ENCODE peak calls at places on chromosomes 2 and 18, in six cellular contexts. E is LoVo, D is nephron progenitor cell, U is neural crest cell, Q is IMR-90, J is hypothalamus. A is an unnamed sample.

GRCh38 chr2:233857511-233858118 is 3.3 kb upstream of the HJURP start:
- DNase-seq in Q (no peak), E (peak; percentile 54), D (peak; percentile 43), U (no peak), J (no peak), A (peak; percentile 21)

GRCh38 chr2:113157108-113157896 is 16.5 kb upstream of the PSD4 start:
- DNase-seq in J (peak; percentile 14), Q (no peak), D (peak; percentile 77), U (peak; percentile 29), E (peak; percentile 53), A (no peak)

GRCh38 chr2:178871536-178871935 is 64.3 kb upstream of the TTN start:
- DNase-seq in D (no peak), J (no peak), E (no peak), U (no peak), Q (no peak), A (no peak)

GRCh38 chr2:33412920-33413319 is 63.5 kb upstream of the RASGRP3 start:
- DNase-seq in D (no peak), E (peak; percentile 23), U (no peak), Q (peak; percentile 76), J (no peak), A (peak; percentile 30)

GRCh38 chr2:24365051-24365450 is 4.7 kb upstream of the ITSN2 start:
- DNase-seq in Q (no peak), E (peak; percentile 51), U (no peak), D (no peak), J (peak; percentile 12), A (peak; percentile 68)

GRCh38 chr18:12060182-12060870 is 33.3 kb upstream of the ANKRD62 start:
- DNase-seq in Q (no peak), D (no peak), U (no peak), E (peak; percentile 25), J (no peak), A (no peak)

GRCh38 chr2:41872646-41873045 is 175.2 kb upstream of the PKDCC start:
- DNase-seq in D (no peak), U (no peak), E (no peak), J (no peak), Q (peak; percentile 37), A (no peak)

GRCh38 chr2:160229591-160229990 is 29.5 kb upstream of the ITGB6 start:
- DNase-seq in E (no peak), U (no peak), J (no peak), Q (peak; percentile 62), D (no peak), A (peak; percentile 65)

GRCh38 chr2:215361876-215362561 is 50.2 kb downstream of the ATIC start:
- DNase-seq in U (no peak), Q (peak; percentile 17), J (no peak), E (no peak), D (no peak), A (no peak)

GRCh38 chr18:3524706-3525105 is 74.7 kb downstream of the TGIF1 start:
- DNase-seq in J (no peak), D (no peak), U (no peak), Q (no peak), E (no peak), A (no peak)

GRCh38 chr2:200469708-200470600 is 39.9 kb downstream of the KCTD18 start:
- DNase-seq in E (no peak), U (no peak), D (no peak), J (no peak), Q (no peak), A (no peak)

GRCh38 chr2:136156411-136156810 is 38.5 kb upstream of the CXCR4 start:
- DNase-seq in Q (no peak), U (no peak), E (no peak), J (no peak), D (no peak), A (no peak)

GRCh38 chr2:233033672-233034071 is 1.2 kb downstream of the NEU2 start:
- DNase-seq in J (no peak), E (peak; percentile 29), Q (peak; percentile 52), D (no peak), U (no peak), A (peak; percentile 55)

GRCh38 chr2:181128199-181128598 is 147.8 kb downstream of the UBE2E3 start:
- DNase-seq in Q (no peak), D (no peak), E (no peak), J (no peak), U (no peak), A (no peak)

GRCh38 chr2:69926849-69927515 is 12.1 kb downstream of the MXD1 start:
- DNase-seq in J (no peak), U (no peak), E (no peak), D (no peak), Q (peak; percentile 45), A (no peak)

GRCh38 chr18:47283476-47283875 is 32.0 kb upstream of the SKOR2 start:
- DNase-seq in E (peak; percentile 35), Q (peak; percentile 33), D (no peak), J (no peak), U (no peak), A (no peak)

GRCh38 chr2:46521215-46521683 is 41.9 kb downstream of the TMEM247 start:
- DNase-seq in U (no peak), J (no peak), E (no peak), Q (peak; percentile 84), D (no peak), A (peak; percentile 75)

GRCh38 chr2:10940607-10941006 is 28.9 kb downstream of the KCNF1 start:
- DNase-seq in J (no peak), E (no peak), U (no peak), D (no peak), Q (no peak), A (no peak)

GRCh38 chr2:139872503-139872902 is 1092.3 kb upstream of the NXPH2 start:
- DNase-seq in U (no peak), J (no peak), Q (no peak), E (no peak), D (no peak), A (no peak)

GRCh38 chr2:71609029-71609428 is 155.7 kb downstream of the DYSF start:
- DNase-seq in D (no peak), U (no peak), Q (no peak), E (no peak), J (no peak), A (no peak)

GRCh38 chr2:240502059-240502429 is 55.7 kb downstream of the ANKMY1 start:
- DNase-seq in Q (no peak), E (no peak), U (no peak), J (no peak), D (no peak), A (no peak)

GRCh38 chr18:22524783-22525182 is 107.1 kb upstream of the CTAGE1 start:
- DNase-seq in D (no peak), E (no peak), Q (peak; percentile 47), U (no peak), J (no peak), A (no peak)

GRCh38 chr2:2889646-2890045 is 488.0 kb downstream of the EIPR1 start:
- DNase-seq in D (no peak), Q (no peak), J (no peak), U (no peak), E (no peak), A (no peak)

GRCh38 chr2:9347411-9347853 is 75.9 kb downstream of the ITGB1BP1 start:
- DNase-seq in Q (no peak), J (no peak), U (no peak), D (no peak), E (no peak), A (no peak)